ENCODE peak calls at places on chromosomes 16 and 17, in eight cellular contexts. One of them, this sample, is unnamed.

GRCh38 chr17:15123593-15124590 is 141.2 kb downstream of the PMP22 start:
- DNase-seq in cardiac muscle cell: no peak
- DNase-seq in tibial artery: no peak
- DNase-seq in CD4-positive, alpha-beta memory T cell: no peak
- DNase-seq in upper lobe of right lung: no peak
- DNase-seq in Peyer's patch: no peak
- DNase-seq in GM23338: no peak
- DNase-seq in adrenal gland: no peak
- DNase-seq in this sample: no peak

GRCh38 chr16:10616395-10616743 is 36.0 kb upstream of the EMP2 start:
- DNase-seq in cardiac muscle cell: no peak
- DNase-seq in tibial artery: no peak
- DNase-seq in CD4-positive, alpha-beta memory T cell: no peak
- DNase-seq in upper lobe of right lung: no peak
- DNase-seq in Peyer's patch: no peak
- DNase-seq in GM23338: peak; percentile 42
- DNase-seq in adrenal gland: no peak
- DNase-seq in this sample: no peak

GRCh38 chr17:79136596-79136995 is 62.0 kb downstream of the ENGASE start:
- DNase-seq in cardiac muscle cell: no peak
- DNase-seq in tibial artery: no peak
- DNase-seq in CD4-positive, alpha-beta memory T cell: no peak
- DNase-seq in upper lobe of right lung: no peak
- DNase-seq in Peyer's patch: no peak
- DNase-seq in GM23338: no peak
- DNase-seq in adrenal gland: no peak
- DNase-seq in this sample: no peak

GRCh38 chr17:63381101-63381729 is 64.9 kb downstream of the CYB561 start:
- DNase-seq in cardiac muscle cell: peak; percentile 72
- DNase-seq in tibial artery: no peak
- DNase-seq in CD4-positive, alpha-beta memory T cell: no peak
- DNase-seq in upper lobe of right lung: no peak
- DNase-seq in Peyer's patch: no peak
- DNase-seq in GM23338: no peak
- DNase-seq in adrenal gland: no peak
- DNase-seq in this sample: no peak

GRCh38 chr16:370443-370842 is at the start of gene MRPL28:
- DNase-seq in cardiac muscle cell: peak; percentile 97
- DNase-seq in tibial artery: peak; percentile 97
- DNase-seq in CD4-positive, alpha-beta memory T cell: peak; percentile 91
- DNase-seq in upper lobe of right lung: peak; percentile 95
- DNase-seq in Peyer's patch: peak; percentile 98
- DNase-seq in GM23338: peak; percentile 98
- DNase-seq in adrenal gland: peak; percentile 94
- DNase-seq in this sample: peak; percentile 94

GRCh38 chr16:3596101-3596861 is 15.1 kb downstream of the SLX4 start:
- DNase-seq in cardiac muscle cell: no peak
- DNase-seq in tibial artery: no peak
- DNase-seq in CD4-positive, alpha-beta memory T cell: no peak
- DNase-seq in upper lobe of right lung: peak; percentile 63
- DNase-seq in Peyer's patch: no peak
- DNase-seq in GM23338: no peak
- DNase-seq in adrenal gland: no peak
- DNase-seq in this sample: no peak

GRCh38 chr17:63974594-63975192 is 2.0 kb upstream of the SCN4A start:
- DNase-seq in cardiac muscle cell: no peak
- DNase-seq in tibial artery: no peak
- DNase-seq in CD4-positive, alpha-beta memory T cell: no peak
- DNase-seq in upper lobe of right lung: no peak
- DNase-seq in Peyer's patch: no peak
- DNase-seq in GM23338: no peak
- DNase-seq in adrenal gland: no peak
- DNase-seq in this sample: no peak

GRCh38 chr17:78781339-78782304 is at the start of gene CYTH1:
- DNase-seq in cardiac muscle cell: peak; percentile 60
- DNase-seq in tibial artery: peak; percentile 79
- DNase-seq in CD4-positive, alpha-beta memory T cell: peak; percentile 50
- DNase-seq in upper lobe of right lung: peak; percentile 86
- DNase-seq in Peyer's patch: peak; percentile 77
- DNase-seq in GM23338: peak; percentile 62
- DNase-seq in adrenal gland: peak; percentile 52
- DNase-seq in this sample: no peak

GRCh38 chr17:12122091-12122490 is 101.4 kb downstream of the MAP2K4 start:
- DNase-seq in cardiac muscle cell: no peak
- DNase-seq in tibial artery: no peak
- DNase-seq in CD4-positive, alpha-beta memory T cell: no peak
- DNase-seq in upper lobe of right lung: no peak
- DNase-seq in Peyer's patch: no peak
- DNase-seq in GM23338: peak; percentile 5
- DNase-seq in adrenal gland: no peak
- DNase-seq in this sample: no peak

GRCh38 chr16:75433732-75434413 is 570 bp upstream of the CFDP1 start:
- DNase-seq in cardiac muscle cell: peak; percentile 72
- DNase-seq in tibial artery: peak; percentile 87
- DNase-seq in CD4-positive, alpha-beta memory T cell: peak; percentile 89
- DNase-seq in upper lobe of right lung: peak; percentile 70
- DNase-seq in Peyer's patch: peak; percentile 85
- DNase-seq in GM23338: peak; percentile 89
- DNase-seq in adrenal gland: peak; percentile 87
- DNase-seq in this sample: peak; percentile 56

GRCh38 chr17:79042421-79043190 is 18.6 kb downstream of the C1QTNF1 start:
- DNase-seq in cardiac muscle cell: peak; percentile 71
- DNase-seq in tibial artery: no peak
- DNase-seq in CD4-positive, alpha-beta memory T cell: peak; percentile 60
- DNase-seq in upper lobe of right lung: peak; percentile 89
- DNase-seq in Peyer's patch: peak; percentile 90
- DNase-seq in GM23338: peak; percentile 88
- DNase-seq in adrenal gland: peak; percentile 81
- DNase-seq in this sample: no peak

GRCh38 chr17:71472809-71473789 is 647.7 kb upstream of the SOX9 start:
- DNase-seq in cardiac muscle cell: peak; percentile 71
- DNase-seq in tibial artery: no peak
- DNase-seq in CD4-positive, alpha-beta memory T cell: no peak
- DNase-seq in upper lobe of right lung: no peak
- DNase-seq in Peyer's patch: no peak
- DNase-seq in GM23338: peak; percentile 84
- DNase-seq in adrenal gland: no peak
- DNase-seq in this sample: peak; percentile 50

GRCh38 chr17:47695664-47696376 is 1.9 kb downstream of the TBKBP1 start:
- DNase-seq in cardiac muscle cell: peak; percentile 45
- DNase-seq in tibial artery: peak; percentile 63
- DNase-seq in CD4-positive, alpha-beta memory T cell: no peak
- DNase-seq in upper lobe of right lung: peak; percentile 64
- DNase-seq in Peyer's patch: no peak
- DNase-seq in GM23338: no peak
- DNase-seq in adrenal gland: no peak
- DNase-seq in this sample: no peak

DNA sequence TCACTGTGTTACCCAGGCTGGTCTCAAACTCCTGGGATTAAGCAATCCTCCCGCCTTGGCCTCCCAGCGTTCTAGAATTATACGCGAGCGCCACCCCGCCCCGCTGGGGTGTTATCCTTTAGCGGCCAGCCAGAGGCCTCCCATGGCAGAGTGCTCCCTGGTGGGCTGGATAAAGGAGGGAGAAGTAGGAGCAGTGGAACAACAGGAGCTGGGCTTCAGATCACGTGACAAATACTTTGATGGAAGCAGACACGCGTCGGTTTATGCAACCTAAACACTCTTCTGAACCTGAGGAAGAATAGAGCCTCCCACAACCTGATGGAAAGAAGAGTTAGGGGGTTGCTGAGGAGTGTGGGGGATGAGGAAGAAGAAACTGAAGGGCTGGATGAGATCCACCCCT is 2114.0 kb downstream of the TP53TG3F start:
- DNase-seq in cardiac muscle cell: no peak
- DNase-seq in tibial artery: no peak
- DNase-seq in CD4-positive, alpha-beta memory T cell: no peak
- DNase-seq in upper lobe of right lung: no peak
- DNase-seq in Peyer's patch: no peak
- DNase-seq in GM23338: no peak
- DNase-seq in adrenal gland: no peak
- DNase-seq in this sample: no peak
- H3K27me3 ChIP-seq in cardiac muscle cell: no peaks in the 10 kb centered on the region
- H3K27me3 ChIP-seq in tibial artery: no peaks in the 10 kb centered on the region
- H3K27me3 ChIP-seq in CD4-positive, alpha-beta memory T cell: no peaks in the 10 kb centered on the region
- H3K27me3 ChIP-seq in upper lobe of right lung: no peaks in the 10 kb centered on the region
- H3K27me3 ChIP-seq in Peyer's patch: no peaks in the 10 kb centered on the region
- H3K27me3 ChIP-seq in GM23338: no peaks in the 10 kb centered on the region
- H3K27me3 ChIP-seq in adrenal gland: no peaks in the 10 kb centered on the region
- H3K27me3 ChIP-seq in this sample: no peaks in the 10 kb centered on the region

DNA sequence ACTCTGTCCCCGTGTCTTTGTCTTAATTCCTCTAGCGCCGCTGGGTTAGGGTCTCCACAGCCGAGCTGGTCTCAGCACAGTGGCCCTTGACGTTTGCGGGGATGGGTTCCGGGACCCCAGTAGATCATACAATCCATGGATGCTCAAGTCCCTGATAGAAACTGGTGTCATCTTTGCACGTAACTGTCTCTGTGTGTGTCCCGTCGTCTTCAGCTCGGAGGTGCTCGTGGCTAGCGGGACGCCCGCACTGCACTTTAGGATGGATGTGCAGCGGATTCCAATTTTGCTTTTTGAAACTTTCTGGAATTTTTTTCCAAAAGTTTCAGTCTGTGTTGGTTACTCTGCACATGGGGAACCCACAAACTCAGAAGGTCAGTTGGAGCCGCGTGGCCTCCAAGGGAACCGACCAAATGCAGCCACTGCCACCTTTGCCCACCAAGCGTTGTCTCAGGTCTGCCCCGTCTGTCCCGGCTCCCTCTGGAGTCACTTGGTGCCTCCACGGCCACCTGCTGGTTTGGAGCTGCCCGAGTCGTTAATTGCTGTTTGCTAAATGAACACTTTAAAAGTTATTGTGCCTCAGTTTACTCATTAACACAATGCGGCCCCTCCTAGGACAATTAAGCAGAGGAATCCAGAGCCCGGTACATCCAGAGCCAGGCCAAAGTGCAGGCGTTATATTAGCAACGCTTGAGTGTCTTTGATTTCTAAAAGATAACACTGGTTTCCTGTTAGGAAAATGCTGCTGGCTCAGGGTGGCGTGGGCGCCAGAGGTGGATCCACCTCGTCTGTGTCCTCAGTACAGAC is 5.3 kb upstream of the DPEP1 start:
- DNase-seq in cardiac muscle cell: no peak
- DNase-seq in tibial artery: no peak
- DNase-seq in CD4-positive, alpha-beta memory T cell: no peak
- DNase-seq in upper lobe of right lung: no peak
- DNase-seq in Peyer's patch: peak; percentile 85
- DNase-seq in GM23338: no peak
- DNase-seq in adrenal gland: no peak
- DNase-seq in this sample: no peak
- H3K27me3 ChIP-seq in cardiac muscle cell: no peaks in the 10 kb centered on the region
- H3K27me3 ChIP-seq in tibial artery: no peaks in the 10 kb centered on the region
- H3K27me3 ChIP-seq in CD4-positive, alpha-beta memory T cell: no peaks in the 10 kb centered on the region
- H3K27me3 ChIP-seq in upper lobe of right lung: no peaks in the 10 kb centered on the region
- H3K27me3 ChIP-seq in Peyer's patch: no peaks in the 10 kb centered on the region
- H3K27me3 ChIP-seq in GM23338: no peaks in the 10 kb centered on the region
- H3K27me3 ChIP-seq in adrenal gland: peaks cover 5% of the 10 kb centered on the region
- H3K27me3 ChIP-seq in this sample: peaks cover under 1% of the 10 kb centered on the region

GRCh38 chr17:7651959-7652658 is 1.4 kb downstream of the ATP1B2 start:
- DNase-seq in cardiac muscle cell: no peak
- DNase-seq in tibial artery: no peak
- DNase-seq in CD4-positive, alpha-beta memory T cell: no peak
- DNase-seq in upper lobe of right lung: no peak
- DNase-seq in Peyer's patch: no peak
- DNase-seq in GM23338: peak; percentile 57
- DNase-seq in adrenal gland: no peak
- DNase-seq in this sample: no peak

GRCh38 chr17:7654832-7655540 is 4.3 kb downstream of the ATP1B2 start:
- DNase-seq in cardiac muscle cell: no peak
- DNase-seq in tibial artery: no peak
- DNase-seq in CD4-positive, alpha-beta memory T cell: no peak
- DNase-seq in upper lobe of right lung: no peak
- DNase-seq in Peyer's patch: no peak
- DNase-seq in GM23338: no peak
- DNase-seq in adrenal gland: no peak
- DNase-seq in this sample: no peak

GRCh38 chr17:7652659-7653343 is 2.1 kb downstream of the ATP1B2 start:
- DNase-seq in cardiac muscle cell: no peak
- DNase-seq in tibial artery: no peak
- DNase-seq in CD4-positive, alpha-beta memory T cell: no peak
- DNase-seq in upper lobe of right lung: no peak
- DNase-seq in Peyer's patch: no peak
- DNase-seq in GM23338: no peak
- DNase-seq in adrenal gland: no peak
- DNase-seq in this sample: no peak

GRCh38 chr17:7651097-7651958 is 602 bp downstream of the ATP1B2 start:
- DNase-seq in cardiac muscle cell: peak; percentile 88
- DNase-seq in tibial artery: no peak
- DNase-seq in CD4-positive, alpha-beta memory T cell: no peak
- DNase-seq in upper lobe of right lung: no peak
- DNase-seq in Peyer's patch: no peak
- DNase-seq in GM23338: peak; percentile 37
- DNase-seq in adrenal gland: no peak
- DNase-seq in this sample: no peak

DNA sequence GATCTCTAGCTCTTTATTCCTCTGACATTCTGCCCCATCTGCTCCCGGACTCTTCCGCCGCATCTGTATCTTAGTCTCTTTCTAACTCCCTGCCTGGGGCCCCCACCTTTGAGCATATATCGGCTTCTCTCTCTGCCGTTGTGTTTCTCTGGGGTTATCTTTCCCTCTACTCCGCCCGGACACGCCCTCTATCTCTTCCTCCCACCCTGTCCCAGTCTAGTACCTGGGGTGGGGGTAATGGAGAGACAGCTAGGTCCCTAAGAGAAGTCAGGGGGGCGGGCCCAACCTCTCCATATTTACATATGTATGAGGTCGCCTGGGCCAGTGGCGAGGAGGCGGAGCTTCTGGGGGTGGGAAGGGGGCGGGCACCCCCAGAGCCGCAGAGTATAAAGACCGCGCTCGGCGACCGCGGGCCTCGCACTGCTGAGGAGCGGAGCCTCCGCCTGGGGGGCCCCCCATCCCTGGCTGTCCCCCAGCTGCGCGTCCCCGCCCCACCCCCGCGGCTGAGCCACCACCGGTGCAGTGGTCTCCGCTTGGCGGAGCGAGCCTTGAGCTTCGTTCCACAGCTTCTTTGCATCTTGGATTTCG is at the start of gene ATP1B2:
- DNase-seq in cardiac muscle cell: peak; percentile 97
- DNase-seq in tibial artery: no peak
- DNase-seq in CD4-positive, alpha-beta memory T cell: peak; percentile 62
- DNase-seq in upper lobe of right lung: peak; percentile 78
- DNase-seq in Peyer's patch: peak; percentile 90
- DNase-seq in GM23338: peak; percentile 99
- DNase-seq in adrenal gland: peak; percentile 77
- DNase-seq in this sample: peak; percentile 74
- H3K27me3 ChIP-seq in cardiac muscle cell: no peaks in the 10 kb centered on the region
- H3K27me3 ChIP-seq in tibial artery: no peaks in the 10 kb centered on the region
- H3K27me3 ChIP-seq in CD4-positive, alpha-beta memory T cell: peaks cover 13% of the 10 kb centered on the region
- H3K27me3 ChIP-seq in upper lobe of right lung: peaks cover 25% of the 10 kb centered on the region
- H3K27me3 ChIP-seq in Peyer's patch: no peaks in the 10 kb centered on the region
- H3K27me3 ChIP-seq in GM23338: peaks cover 31% of the 10 kb centered on the region
- H3K27me3 ChIP-seq in adrenal gland: no peaks in the 10 kb centered on the region
- H3K27me3 ChIP-seq in this sample: peaks cover 22% of the 10 kb centered on the region

DNA sequence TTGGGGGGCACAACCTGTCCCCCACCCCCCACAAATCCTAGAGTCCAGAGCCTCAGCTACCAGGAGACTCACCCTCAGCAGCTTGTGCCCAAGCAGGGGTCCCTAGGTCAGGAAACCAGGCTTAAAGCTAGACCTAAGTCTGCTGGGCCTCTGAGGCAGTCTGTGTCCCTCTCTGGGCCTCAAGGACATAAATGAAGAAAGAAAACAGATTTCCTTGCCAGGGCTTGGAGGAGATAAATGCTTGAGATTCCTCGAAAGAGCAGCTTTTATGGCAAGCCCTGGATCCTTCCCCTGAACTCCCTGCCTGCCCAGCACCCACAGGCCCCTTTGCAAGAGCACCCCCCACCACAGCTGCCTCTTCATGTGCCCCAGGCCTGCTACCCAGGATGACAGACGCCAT is 3.3 kb downstream of the SRCIN1 start:
- DNase-seq in cardiac muscle cell: no peak
- DNase-seq in tibial artery: no peak
- DNase-seq in CD4-positive, alpha-beta memory T cell: no peak
- DNase-seq in upper lobe of right lung: no peak
- DNase-seq in Peyer's patch: no peak
- DNase-seq in GM23338: peak; percentile 58
- DNase-seq in adrenal gland: no peak
- DNase-seq in this sample: no peak
- H3K27me3 ChIP-seq in cardiac muscle cell: peaks cover 41% of the 10 kb centered on the region
- H3K27me3 ChIP-seq in tibial artery: no peaks in the 10 kb centered on the region
- H3K27me3 ChIP-seq in CD4-positive, alpha-beta memory T cell: peaks cover 24% of the 10 kb centered on the region
- H3K27me3 ChIP-seq in upper lobe of right lung: peaks cover 62% of the 10 kb centered on the region
- H3K27me3 ChIP-seq in Peyer's patch: no peaks in the 10 kb centered on the region
- H3K27me3 ChIP-seq in GM23338: peaks cover 72% of the 10 kb centered on the region
- H3K27me3 ChIP-seq in adrenal gland: peaks cover 16% of the 10 kb centered on the region
- H3K27me3 ChIP-seq in this sample: peaks cover 19% of the 10 kb centered on the region